ENCODE peak calls at places on chromosomes 1 and 21, in four cellular contexts. P, G, Y and C are unnamed samples.

GRCh38 chr1:168386949-168387586 is 106.4 kb downstream of the TBX19 start:
- DNase-seq in P (no peak), G (peak), Y (no peak), C (no peak)

GRCh38 chr1:63679076-63679475 is 85.9 kb downstream of the PGM1 start:
- DNase-seq in P (peak), G (no peak), Y (no peak), C (no peak)

GRCh38 chr1:225937048-225937968 is 3.7 kb downstream of the LEFTY2 start:
- DNase-seq in P (no peak), G (no peak), Y (no peak), C (no peak)

GRCh38 chr1:147567594-147568381 is 26.5 kb downstream of the BCL9 start:
- DNase-seq in P (no peak), G (no peak), Y (no peak), C (no peak)

GRCh38 chr1:53316058-53316741 is 11.7 kb downstream of the LRP8 start:
- DNase-seq in P (peak), G (no peak), Y (no peak), C (no peak)

GRCh38 chr1:68128157-68128556 is 77.7 kb upstream of the DIRAS3 start:
- DNase-seq in P (peak), G (no peak), Y (peak), C (peak)

GRCh38 chr1:204511366-204511765 is 4.8 kb upstream of the MDM4 start:
- DNase-seq in P (no peak), G (no peak), Y (no peak), C (no peak)

GRCh38 chr21:40511976-40512375 is 335.0 kb downstream of the DSCAM start:
- DNase-seq in P (no peak), G (no peak), Y (no peak), C (no peak)

GRCh38 chr1:24853656-24854055 is 76.4 kb downstream of the RUNX3 start:
- DNase-seq in P (no peak), G (no peak), Y (no peak), C (no peak)

GRCh38 chr1:156177918-156178654 is 15.8 kb upstream of the SLC25A44 start:
- DNase-seq in P (no peak), G (no peak), Y (no peak), C (peak)

GRCh38 chr21:44345495-44345894 is 6.3 kb upstream of the CFAP410 start:
- DNase-seq in P (no peak), G (no peak), Y (no peak), C (no peak)

GRCh38 chr1:98723574-98723973 is 62.1 kb downstream of the SNX7 start:
- DNase-seq in P (no peak), G (no peak), Y (no peak), C (no peak)

GRCh38 chr1:89603651-89604413 is 29.1 kb upstream of the LRRC8C start:
- DNase-seq in P (peak), G (no peak), Y (no peak), C (no peak)

GRCh38 chr1:2137257-2138121 is 57.1 kb downstream of the FAAP20 start:
- DNase-seq in P (no peak), G (no peak), Y (peak), C (no peak)

GRCh38 chr1:44276006-44276405 is 62.7 kb downstream of the DMAP1 start:
- DNase-seq in P (peak), G (no peak), Y (no peak), C (no peak)

GRCh38 chr1:218262259-218262658 is 22.8 kb upstream of the RRP15 start:
- DNase-seq in P (no peak), G (no peak), Y (no peak), C (no peak)
- TF ChIP-seq MAZ in P (no peak), G (no peak), Y (no peak), C (no peak)

GRCh38 chr1:9294440-9294773 is 1.7 kb downstream of the SPSB1 start:
- DNase-seq in P (peak), G (no peak), Y (peak), C (no peak)
- H3K4me3 ChIP-seq in P (peak), G (peak), Y (peak), C (no peak)

GRCh38 chr1:203462143-203462542 is 13.5 kb upstream of the PRELP start:
- DNase-seq in P (no peak), G (no peak), Y (no peak), C (no peak)

GRCh38 chr1:203464226-203464625 is 11.4 kb upstream of the PRELP start:
- DNase-seq in P (no peak), G (no peak), Y (no peak), C (no peak)

GRCh38 chr1:203464743-203465142 is 10.9 kb upstream of the PRELP start:
- DNase-seq in P (no peak), G (no peak), Y (no peak), C (no peak)

GRCh38 chr1:203462878-203463277 is 12.7 kb upstream of the PRELP start:
- DNase-seq in P (peak), G (no peak), Y (no peak), C (no peak)

GRCh38 chr1:203463469-203464062 is 12.0 kb upstream of the PRELP start:
- DNase-seq in P (peak), G (no peak), Y (no peak), C (no peak)
- TF ChIP-seq MAZ in P (no peak), G (no peak), Y (no peak), C (no peak)

GRCh38 chr1:153630384-153630783 is 2.1 kb downstream of the S100A1 start:
- DNase-seq in P (no peak), G (no peak), Y (no peak), C (no peak)

GRCh38 chr1:153635872-153636271 is 2.0 kb downstream of the CHTOP start:
- DNase-seq in P (no peak), G (no peak), Y (no peak), C (no peak)

GRCh38 chr1:153631047-153632022 is 2.5 kb upstream of the CHTOP start:
- DNase-seq in P (no peak), G (no peak), Y (peak), C (no peak)

GRCh38 chr1:153633747-153634665 is at the start of gene CHTOP:
- DNase-seq in P (peak), G (peak), Y (peak), C (peak)

DNA sequence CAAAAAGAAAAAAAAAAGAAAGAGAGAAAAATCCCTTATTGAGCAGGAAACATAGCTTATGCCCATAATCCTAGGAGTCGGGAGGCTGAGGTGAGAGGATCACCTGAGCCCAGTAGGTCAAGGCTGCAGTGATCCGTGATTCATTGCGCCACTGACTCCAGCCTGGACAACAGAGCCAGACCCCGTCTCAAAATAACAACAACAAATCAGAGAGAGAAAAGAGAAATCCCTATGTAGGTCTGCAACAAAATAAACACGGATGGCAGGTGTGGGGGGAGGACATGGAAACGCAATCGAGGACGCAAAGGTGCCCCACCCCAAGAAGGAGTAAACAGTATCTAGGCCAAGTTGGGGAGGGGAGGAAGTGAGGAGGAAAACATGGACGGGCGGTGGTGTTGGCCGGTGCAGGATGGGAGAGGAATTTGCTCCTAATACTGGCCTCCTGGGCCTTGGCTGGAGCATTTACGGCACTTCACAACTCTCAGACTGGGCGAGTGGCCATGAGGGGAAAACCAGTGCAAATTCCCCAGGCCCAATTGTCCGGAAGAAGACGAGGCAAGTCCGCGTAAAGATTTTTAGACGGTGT is 612 bp upstream of the CHTOP start:
- DNase-seq in P (no peak), G (peak), Y (no peak), C (peak)
- H3K4me3 ChIP-seq in P (no peak), G (peak), Y (no peak), C (peak)

GRCh38 chr1:15157524-15158399 is 4.2 kb downstream of the TMEM51 start:
- DNase-seq in P (no peak), G (no peak), Y (no peak), C (no peak)

GRCh38 chr1:15155191-15155590 is 1.6 kb downstream of the TMEM51 start:
- DNase-seq in P (no peak), G (no peak), Y (no peak), C (no peak)

GRCh38 chr1:15154480-15155036 is 1.0 kb downstream of the TMEM51 start:
- DNase-seq in P (no peak), G (no peak), Y (no peak), C (no peak)

GRCh38 chr1:15156807-15157380 is 3.3 kb downstream of the TMEM51 start:
- DNase-seq in P (no peak), G (no peak), Y (no peak), C (no peak)

GRCh38 chr1:15155760-15156743 is 2.5 kb downstream of the TMEM51 start:
- DNase-seq in P (no peak), G (no peak), Y (no peak), C (no peak)
- TF ChIP-seq MAZ in P (no peak), G (no peak), Y (no peak), C (no peak)

GRCh38 chr1:239262538-239262937 is 123.8 kb upstream of the CHRM3 start:
- DNase-seq in P (no peak), G (no peak), Y (no peak), C (no peak)
- H3K4me3 ChIP-seq in P (no peak), G (no peak), Y (no peak), C (no peak)

DNA sequence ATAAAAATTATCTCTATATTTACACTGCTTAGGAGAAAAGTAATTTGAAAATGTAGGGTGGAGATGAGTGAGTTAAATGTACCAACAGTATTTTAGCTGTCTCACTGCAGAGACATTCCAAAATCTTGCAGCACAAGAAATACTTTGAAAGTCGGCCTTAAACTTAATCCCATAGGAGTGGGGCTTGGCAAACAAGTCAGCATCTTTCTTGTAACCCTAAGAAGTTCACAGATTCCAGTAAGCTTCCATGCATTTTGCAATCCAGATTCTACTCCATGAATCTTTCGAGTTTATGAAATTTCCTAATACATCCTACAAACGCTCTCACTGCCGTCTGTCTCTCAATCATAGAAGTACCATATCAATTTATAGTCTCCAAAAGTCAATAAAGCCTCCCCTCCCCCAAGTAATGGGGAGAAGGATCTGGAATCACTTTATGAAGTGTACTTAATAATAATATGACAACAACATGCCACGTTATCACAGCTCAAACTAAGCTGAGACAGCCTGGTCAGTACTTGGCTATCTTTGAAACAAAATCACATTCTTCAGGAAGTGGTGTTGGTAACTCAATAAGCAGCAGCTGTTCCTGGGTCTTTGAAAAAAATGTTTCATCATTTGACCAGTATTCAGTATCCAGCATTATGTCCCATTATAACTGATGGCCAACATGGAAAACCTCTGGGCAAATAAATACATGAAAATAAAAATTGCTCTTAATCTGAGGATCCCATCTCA is 317.4 kb upstream of the RUNX1 start:
- DNase-seq in P (peak), G (no peak), Y (no peak), C (no peak)
- TF ChIP-seq MAZ in P (no peak), G (no peak), Y (no peak), C (no peak)